ENCODE peak calls at places on chromosomes 13 and 19, in eight cellular contexts. H is ovary, P is left lung, N is lower lobe of right lung, U is adrenal gland, D is omental fat pad, R is astrocyte of the cerebellum, L is hepatocyte. A is an unnamed sample.

GRCh38 chr19:45331411-45331810 is 8.7 kb upstream of the CKM start:
- DNase-seq in H (no peak), P (no peak), N (no peak), U (no peak), D (no peak), R (no peak), L (no peak), A (no peak)

GRCh38 chr13:84413016-84413415 is 530.7 kb upstream of the SLITRK1 start:
- DNase-seq in H (no peak), P (no peak), N (no peak), U (no peak), D (no peak), R (no peak), L (no peak), A (no peak)

GRCh38 chr19:18613589-18614234 is 1.0 kb downstream of the TMEM59L start:
- DNase-seq in H (no peak), P (no peak), N (no peak), U (no peak), D (no peak), R (no peak), L (no peak), A (no peak)

GRCh38 chr13:29111446-29111845 is 291.3 kb downstream of the MTUS2 start:
- DNase-seq in H (no peak), P (no peak), N (no peak), U (no peak), D (no peak), R (no peak), L (no peak), A (no peak)

GRCh38 chr13:113607477-113608245 is 23.1 kb downstream of the TFDP1 start:
- DNase-seq in H (no peak), P (peak; percentile 79), N (peak; percentile 72), U (no peak), D (no peak), R (no peak), L (no peak), A (no peak)

GRCh38 chr19:540867-541637 is 2.8 kb upstream of the GZMM start:
- DNase-seq in H (no peak), P (no peak), N (peak; percentile 46), U (no peak), D (no peak), R (no peak), L (no peak), A (no peak)

GRCh38 chr19:15323496-15324235 is 8.7 kb downstream of the BRD4 start:
- DNase-seq in H (peak; percentile 50), P (peak; percentile 40), N (peak; percentile 55), U (peak; percentile 71), D (no peak), R (no peak), L (peak; percentile 30), A (peak; percentile 61)

GRCh38 chr19:33641261-33641660 is 19.5 kb downstream of the CHST8 start:
- DNase-seq in H (no peak), P (no peak), N (peak; percentile 20), U (no peak), D (no peak), R (no peak), L (no peak), A (peak; percentile 56)

GRCh38 chr19:944663-945241 is 18.9 kb downstream of the ARID3A start:
- DNase-seq in H (peak; percentile 43), P (no peak), N (no peak), U (no peak), D (no peak), R (no peak), L (no peak), A (no peak)

GRCh38 chr19:13436352-13436751 is 69.9 kb downstream of the CACNA1A start:
- DNase-seq in H (no peak), P (no peak), N (no peak), U (no peak), D (no peak), R (no peak), L (no peak), A (no peak)

GRCh38 chr19:31232871-31233270 is 116.4 kb downstream of the TSHZ3 start:
- DNase-seq in H (no peak), P (no peak), N (no peak), U (no peak), D (no peak), R (peak; percentile 73), L (no peak), A (no peak)

GRCh38 chr13:109758937-109759480 is 27.4 kb downstream of the IRS2 start:
- DNase-seq in H (no peak), P (no peak), N (no peak), U (no peak), D (no peak), R (no peak), L (no peak), A (no peak)

GRCh38 chr19:39996218-39996810 is 546 bp upstream of the ZNF546 start:
- DNase-seq in H (no peak), P (no peak), N (no peak), U (peak; percentile 42), D (no peak), R (peak; percentile 34), L (peak; percentile 31), A (no peak)

GRCh38 chr13:106498571-106498970 is 36.9 kb downstream of the EFNB2 start:
- DNase-seq in H (no peak), P (no peak), N (no peak), U (no peak), D (no peak), R (no peak), L (no peak), A (no peak)

GRCh38 chr19:13784731-13785452 is 10.4 kb upstream of the ZSWIM4 start:
- DNase-seq in H (peak; percentile 76), P (peak; percentile 79), N (peak; percentile 89), U (peak; percentile 84), D (peak; percentile 47), R (no peak), L (peak; percentile 79), A (no peak)

GRCh38 chr19:13652810-13653590 is 111.3 kb upstream of the MRI1 start:
- DNase-seq in H (no peak), P (no peak), N (no peak), U (no peak), D (no peak), R (no peak), L (no peak), A (no peak)

GRCh38 chr13:36919833-36920611 is at the start of gene SMAD9:
- DNase-seq in H (peak; percentile 92), P (peak; percentile 67), N (peak; percentile 85), U (peak; percentile 63), D (peak; percentile 75), R (peak; percentile 26), L (peak; percentile 92), A (no peak)

GRCh38 chr19:18300930-18301717 is 19.7 kb upstream of the JUND start:
- DNase-seq in H (peak; percentile 70), P (peak; percentile 80), N (peak; percentile 83), U (peak; percentile 93), D (no peak), R (no peak), L (peak; percentile 79), A (no peak)

GRCh38 chr13:80737513-80737912 is 396.6 kb upstream of the SPRY2 start:
- DNase-seq in H (no peak), P (no peak), N (no peak), U (no peak), D (no peak), R (no peak), L (no peak), A (no peak)

GRCh38 chr13:33110713-33111413 is 94.6 kb downstream of the KL start:
- DNase-seq in H (no peak), P (no peak), N (peak; percentile 52), U (peak; percentile 44), D (no peak), R (no peak), L (no peak), A (no peak)

GRCh38 chr13:43545317-43545874 is 241.4 kb downstream of the ENOX1 start:
- DNase-seq in H (no peak), P (no peak), N (no peak), U (no peak), D (no peak), R (no peak), L (no peak), A (no peak)

DNA sequence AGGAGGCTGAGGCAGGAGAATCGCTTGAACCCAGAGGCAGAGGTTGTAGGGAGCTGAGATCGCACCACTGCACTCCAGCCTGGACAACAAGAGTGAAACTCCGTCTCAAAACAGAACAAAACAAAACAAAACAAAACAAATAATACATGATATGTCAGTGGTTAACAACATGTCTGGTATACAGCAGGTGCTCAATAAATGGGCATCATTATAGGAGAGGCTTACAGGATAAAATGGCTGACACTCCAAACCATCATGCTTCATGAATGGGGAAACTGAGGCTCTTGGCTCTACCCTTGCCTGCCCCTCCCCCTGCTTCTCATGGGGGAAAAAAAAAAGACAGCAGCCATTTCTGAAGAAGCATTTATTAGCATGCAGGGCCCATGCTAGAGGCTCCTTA is 3.0 kb upstream of the RAB3D start:
- DNase-seq in H (no peak), P (no peak), N (no peak), U (no peak), D (no peak), R (no peak), L (no peak), A (no peak)
- TF ChIP-seq CTCF in H (no peak), P (no peak), N (no peak), U (no peak), D (no peak), R (no peak), L (no peak), A (no peak)

GRCh38 chr13:91647361-91647970 is 249.0 kb downstream of the GPC5 start:
- DNase-seq in H (no peak), P (no peak), N (no peak), U (peak; percentile 21), D (no peak), R (peak; percentile 66), L (peak; percentile 13), A (no peak)
- TF ChIP-seq CTCF in H (no peak), P (no peak), N (peak; percentile 25), U (no peak), D (no peak), R (peak; percentile 64), L (peak; percentile 44), A (peak; percentile 83)

DNA sequence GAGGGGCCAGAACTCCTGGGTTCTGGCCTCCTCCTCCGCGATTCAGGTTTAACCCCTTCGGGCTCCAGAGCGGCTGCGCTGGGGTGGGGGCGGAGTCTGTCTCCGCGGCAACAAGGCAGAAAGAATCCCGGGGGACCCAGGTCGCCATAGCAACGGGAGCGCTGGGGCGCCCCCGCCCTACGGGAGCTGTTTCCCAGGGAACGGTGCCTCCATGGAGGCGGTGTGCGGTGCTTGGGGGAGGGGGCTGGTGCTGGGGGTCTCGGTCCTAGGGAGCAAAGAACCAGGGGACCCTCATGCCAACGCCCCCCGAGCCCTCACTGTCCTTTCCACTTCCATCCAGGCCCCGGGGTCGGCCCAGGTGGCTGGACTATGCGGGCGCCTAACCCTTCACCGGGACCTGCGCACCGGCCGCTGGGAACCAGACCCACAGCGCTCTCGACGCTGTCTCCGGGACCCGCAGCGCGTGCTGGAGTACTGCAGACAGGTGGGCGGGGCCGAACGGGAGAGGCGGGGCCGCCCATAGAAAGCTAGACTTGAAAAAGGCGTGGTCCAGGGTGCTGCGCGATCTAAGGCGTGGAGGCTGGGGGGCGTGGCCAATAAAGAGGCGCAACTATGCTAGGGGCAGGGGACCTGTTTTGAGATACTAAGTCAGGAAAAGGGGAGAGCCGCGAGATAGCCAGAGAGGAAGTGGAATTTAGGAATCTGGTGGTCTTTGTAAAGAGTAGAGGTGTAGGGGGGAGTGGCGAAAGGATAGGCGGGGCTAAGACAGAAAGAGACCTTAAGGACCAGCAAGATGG is 1.2 kb downstream of the APLP1 start:
- DNase-seq in H (peak; percentile 44), P (peak; percentile 63), N (peak; percentile 80), U (peak; percentile 65), D (peak; percentile 46), R (peak; percentile 16), L (peak; percentile 92), A (no peak)
- TF ChIP-seq CTCF in H (no peak), P (no peak), N (no peak), U (no peak), D (no peak), R (no peak), L (no peak), A (no peak)

GRCh38 chr19:55704494-55705245 is 29.6 kb downstream of the EPN1 start:
- DNase-seq in H (peak; percentile 21), P (no peak), N (no peak), U (no peak), D (no peak), R (no peak), L (no peak), A (no peak)
- TF ChIP-seq CTCF in H (no peak), P (no peak), N (no peak), U (no peak), D (no peak), R (no peak), L (no peak), A (no peak)